ENCODE peak calls at places on chromosome X, in four cellular contexts. X is neural crest cell, Z is BE2C, F is fibroblast of mammary gland. A is an unnamed sample.

GRCh38 chrX:1391370-1391706 is 575 bp downstream of the SLC25A6 start:
- DNase-seq in X (peak), Z (peak), F (no peak), A (no peak)

GRCh38 chrX:56763556-56764152 is 34.6 kb downstream of the NBDY start:
- DNase-seq in Z (no peak), F (peak), X (no peak), A (no peak)

GRCh38 chrX:28022371-28022770 is 41.1 kb upstream of the DCAF8L1 start:
- DNase-seq in F (no peak), X (no peak), Z (no peak), A (no peak)

GRCh38 chrX:21166302-21166982 is 207.8 kb upstream of the CNKSR2 start:
- DNase-seq in Z (no peak), X (no peak), F (peak), A (no peak)

GRCh38 chrX:44871114-44871645 is 1.8 kb upstream of the KDM6A start:
- DNase-seq in Z (no peak), X (no peak), F (peak), A (no peak)

GRCh38 chrX:45035071-45035470 is 162.1 kb downstream of the KDM6A start:
- DNase-seq in X (no peak), Z (no peak), F (no peak), A (no peak)

GRCh38 chrX:129714581-129714980 is 24.2 kb upstream of the XPNPEP2 start:
- DNase-seq in F (no peak), Z (no peak), X (no peak), A (no peak)

GRCh38 chrX:152573866-152574265 is 63.8 kb upstream of the GABRQ start:
- DNase-seq in F (no peak), Z (no peak), X (no peak), A (no peak)

GRCh38 chrX:29024813-29025342 is 437.6 kb downstream of the IL1RAPL1 start:
- DNase-seq in Z (no peak), X (no peak), F (no peak), A (no peak)

GRCh38 chrX:64389489-64389888 is 5.8 kb downstream of the MTMR8 start:
- DNase-seq in F (no peak), X (no peak), Z (no peak), A (no peak)

GRCh38 chrX:42375080-42375479 is 402.9 kb downstream of the PPP1R2C start:
- DNase-seq in F (no peak), Z (no peak), X (no peak), A (no peak)

GRCh38 chrX:124573458-124573857 is 227.1 kb downstream of the SH2D1A start:
- DNase-seq in F (peak), X (no peak), Z (no peak), A (no peak)

GRCh38 chrX:6954836-6955235 is 192.7 kb upstream of the STS start:
- DNase-seq in Z (no peak), F (no peak), X (no peak), A (no peak)

GRCh38 chrX:47218280-47218919 is at the start of gene CDK16:
- DNase-seq in F (peak), Z (peak), X (peak), A (peak)

GRCh38 chrX:37763400-37763799 is 16.5 kb upstream of the CYBB start:
- DNase-seq in F (no peak), Z (no peak), X (no peak), A (no peak)

GRCh38 chrX:150680974-150681373 is 12.2 kb upstream of the MTMR1 start:
- DNase-seq in X (no peak), Z (no peak), F (peak), A (no peak)

GRCh38 chrX:7147431-7147977 is at the start of gene STS:
- DNase-seq in F (peak), X (peak), Z (peak), A (no peak)

GRCh38 chrX:10676239-10676971 is 56.0 kb upstream of the MID1 start:
- DNase-seq in X (no peak), F (no peak), Z (no peak), A (no peak)

GRCh38 chrX:124194903-124195302 is 137.6 kb upstream of the TEX13D start:
- DNase-seq in F (no peak), Z (no peak), X (no peak), A (no peak)

GRCh38 chrX:97021680-97022079 is 138.0 kb downstream of the RPA4 start:
- DNase-seq in F (peak), X (no peak), Z (no peak), A (no peak)

GRCh38 chrX:25004040-25004439 is 11.7 kb downstream of the ARX start:
- DNase-seq in Z (no peak), F (no peak), X (no peak), A (no peak)

GRCh38 chrX:136528645-136529315 is 3.2 kb upstream of the VGLL1 start:
- DNase-seq in X (no peak), Z (peak), F (peak), A (no peak)

GRCh38 chrX:24025741-24026402 is 1.1 kb downstream of the KLHL15 start:
- DNase-seq in Z (no peak), F (peak), X (no peak), A (no peak)

GRCh38 chrX:123085311-123085940 is 98.7 kb upstream of the GRIA3 start:
- DNase-seq in X (no peak), Z (no peak), F (no peak), A (no peak)

GRCh38 chrX:63441717-63442116 is 90.6 kb upstream of the SPIN4 start:
- DNase-seq in F (no peak), X (no peak), Z (no peak), A (no peak)

GRCh38 chrX:109362101-109362500 is 119.8 kb downstream of the GUCY2F start:
- DNase-seq in X (no peak), Z (no peak), F (no peak), A (no peak)

GRCh38 chrX:46757593-46757992 is 1.3 kb downstream of the SLC9A7 start:
- DNase-seq in F (peak), Z (no peak), X (no peak), A (no peak)

GRCh38 chrX:68292471-68292870 is 140.8 kb downstream of the OPHN1 start:
- DNase-seq in X (no peak), F (peak), Z (no peak), A (no peak)

GRCh38 chrX:155857561-155857960 is 23.6 kb upstream of the VAMP7 start:
- DNase-seq in F (peak), Z (no peak), X (no peak), A (no peak)

GRCh38 chrX:9781941-9782340 is 4.3 kb upstream of the SHROOM2 start:
- DNase-seq in Z (no peak), X (no peak), F (no peak), A (no peak)

GRCh38 chrX:97132654-97133415 is 249.1 kb downstream of the RPA4 start:
- DNase-seq in Z (no peak), F (no peak), X (no peak), A (no peak)

GRCh38 chrX:13201605-13202219 is 118.1 kb downstream of the ATXN3L start:
- DNase-seq in Z (no peak), X (no peak), F (no peak), A (no peak)

GRCh38 chrX:140971385-140971784 is 31.0 kb upstream of the SPANXB1 start:
- DNase-seq in X (no peak), Z (peak), F (peak), A (no peak)

GRCh38 chrX:100979881-100980607 is 10.5 kb downstream of the ARL13A start:
- DNase-seq in Z (no peak), F (no peak), X (no peak), A (no peak)

GRCh38 chrX:135477576-135477975 is 42.9 kb upstream of the INTS6L start:
- DNase-seq in Z (peak), F (peak), X (peak), A (no peak)

GRCh38 chrX:252421-253291 is 28.5 kb upstream of the PLCXD1 start:
- DNase-seq in Z (no peak), F (no peak), X (no peak), A (no peak)

GRCh38 chrX:55340896-55341433 is 76.2 kb upstream of the PAGE3 start:
- DNase-seq in Z (no peak), F (no peak), X (no peak), A (no peak)

GRCh38 chrX:55342533-55343501 is 78.1 kb upstream of the PAGE3 start:
- DNase-seq in X (no peak), F (peak), Z (peak), A (no peak)
- TF ChIP-seq CTCF in X (peak), F (peak), Z (peak), A (no peak)

DNA sequence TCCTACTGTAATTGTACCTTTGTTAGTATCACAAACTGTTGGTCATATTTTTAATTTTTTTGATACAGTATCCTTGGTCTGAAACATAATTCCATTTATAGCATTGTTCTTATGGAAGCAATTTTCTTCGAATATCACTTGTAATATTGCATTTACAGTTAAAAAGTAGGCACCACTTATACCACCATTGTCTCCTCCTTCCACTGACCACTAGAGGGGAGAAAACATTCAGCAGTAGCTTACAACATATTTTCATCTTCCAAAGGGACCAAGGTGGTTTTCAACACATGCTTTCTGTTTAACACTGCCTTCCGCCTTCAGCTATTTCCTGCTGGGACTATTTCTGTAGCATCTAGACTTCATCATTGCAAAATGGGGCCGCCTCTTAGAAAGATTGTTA is 146.2 kb downstream of the COL4A6 start:
- DNase-seq in F (no peak), X (no peak), Z (no peak), A (no peak)
- TF ChIP-seq CTCF in F (no peak), X (no peak), Z (no peak), A (no peak)

GRCh38 chrX:52995135-52995973 is 37.0 kb upstream of the FAM156A start:
- DNase-seq in X (peak), F (peak), Z (peak), A (peak)
- TF ChIP-seq CTCF in X (peak), F (peak), Z (peak), A (peak)

DNA sequence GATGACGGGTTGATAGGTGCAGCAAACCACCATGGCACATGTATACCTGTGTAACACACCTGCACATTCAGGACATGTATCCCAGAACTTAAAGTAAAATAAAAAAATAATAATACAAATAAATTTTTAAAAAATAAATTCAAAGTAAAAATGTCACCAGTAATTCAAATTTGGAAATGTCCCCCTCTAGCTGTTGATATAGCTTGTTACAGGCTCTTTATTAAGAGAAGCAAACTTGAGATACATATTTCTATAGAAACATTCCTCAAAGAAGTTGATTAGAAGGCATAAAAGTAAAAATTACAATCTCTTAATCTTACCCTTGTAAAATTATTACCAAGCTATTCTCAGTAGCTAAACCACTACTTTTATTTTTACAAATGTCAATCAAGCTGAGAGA is 1397.0 kb downstream of the FAM133A start:
- DNase-seq in Z (no peak), F (peak), X (no peak), A (no peak)
- TF ChIP-seq CTCF in Z (peak), F (peak), X (peak), A (no peak)

GRCh38 chrX:19017271-19017670 is 33.4 kb upstream of the PHKA2 start:
- DNase-seq in Z (peak), F (peak), X (peak), A (no peak)
- TF ChIP-seq CTCF in Z (peak), F (peak), X (peak), A (peak)

GRCh38 chrX:53598169-53598568 is 88.3 kb downstream of the HUWE1 start:
- DNase-seq in X (no peak), F (no peak), Z (no peak), A (no peak)
- TF ChIP-seq CTCF in X (no peak), F (no peak), Z (no peak), A (no peak)

GRCh38 chrX:153935326-153935851 is 552 bp upstream of the NAA10 start:
- DNase-seq in X (no peak), F (no peak), Z (no peak), A (no peak)

GRCh38 chrX:153939573-153939972 is 4.7 kb upstream of the NAA10 start:
- DNase-seq in X (no peak), Z (no peak), F (no peak), A (no peak)

GRCh38 chrX:153941331-153942252 is 2.9 kb downstream of the RENBP start:
- DNase-seq in X (no peak), F (no peak), Z (no peak), A (no peak)

GRCh38 chrX:153937056-153937455 is 2.2 kb upstream of the NAA10 start:
- DNase-seq in Z (no peak), X (no peak), F (no peak), A (no peak)

GRCh38 chrX:153938226-153938786 is 3.5 kb upstream of the NAA10 start:
- DNase-seq in X (no peak), Z (no peak), F (no peak), A (no peak)
- TF ChIP-seq CTCF in X (no peak), Z (no peak), F (peak), A (no peak)

A was measured in CD14-positive monocyte.